ENCODE peak calls at places on chromosomes 16 and 17, in ten cellular contexts. O, J, S, I, W, R, T, P, H and Y are unnamed samples.

GRCh38 chr17:80942360-80943345 is 49.0 kb upstream of the CHMP6 start:
- DNase-seq in O (no peak), J (peak), S (peak), I (no peak), W (no peak), R (no peak), T (no peak), P (peak), H (peak), Y (no peak)

GRCh38 chr17:16287563-16288027 is 65.7 kb downstream of the CENPV start:
- DNase-seq in O (no peak), J (peak), S (no peak), I (no peak), W (no peak), R (no peak), T (no peak), P (no peak), H (peak), Y (peak)

GRCh38 chr17:31629696-31630470 is 229.2 kb downstream of the COPRS start:
- DNase-seq in O (no peak), J (no peak), S (no peak), I (no peak), W (no peak), R (no peak), T (no peak), P (no peak), H (peak), Y (peak)

GRCh38 chr16:1691956-1692355 is 13.9 kb downstream of the JPT2 start:
- DNase-seq in O (no peak), J (no peak), S (peak), I (no peak), W (no peak), R (no peak), T (no peak), P (no peak), H (peak), Y (peak)

GRCh38 chr17:41617698-41618097 is 5.1 kb upstream of the KRT16 start:
- DNase-seq in O (no peak), J (no peak), S (no peak), I (no peak), W (no peak), R (no peak), T (no peak), P (no peak), H (no peak), Y (no peak)

GRCh38 chr17:79915850-79916430 is 76.7 kb upstream of the CBX4 start:
- DNase-seq in O (no peak), J (no peak), S (peak), I (no peak), W (peak), R (no peak), T (peak), P (no peak), H (peak), Y (peak)

GRCh38 chr16:79089735-79090284 is 510.7 kb downstream of the MAF start:
- DNase-seq in O (no peak), J (peak), S (no peak), I (peak), W (no peak), R (no peak), T (no peak), P (peak), H (no peak), Y (no peak)

GRCh38 chr17:21295036-21295952 is 10.8 kb downstream of the MAP2K3 start:
- DNase-seq in O (no peak), J (no peak), S (no peak), I (no peak), W (no peak), R (no peak), T (no peak), P (no peak), H (no peak), Y (no peak)

GRCh38 chr16:81528258-81528657 is 83.7 kb downstream of the CMIP start:
- DNase-seq in O (no peak), J (no peak), S (no peak), I (no peak), W (no peak), R (no peak), T (no peak), P (no peak), H (no peak), Y (no peak)

GRCh38 chr16:71911121-71911520 is 15.8 kb downstream of the IST1 start:
- DNase-seq in O (no peak), J (no peak), S (no peak), I (no peak), W (no peak), R (no peak), T (no peak), P (no peak), H (no peak), Y (no peak)